ENCODE peak calls at places on chromosomes 3 and 15, in four cellular contexts. One of them, this sample, is unnamed.

GRCh38 chr3:146466596-146466995 is 2.8 kb downstream of the PLSCR2 start:
- DNase-seq in testis: no peak
- DNase-seq in upper lobe of left lung: no peak
- DNase-seq in stomach: no peak
- DNase-seq in this sample: no peak

GRCh38 chr3:40229963-40230362 is 79.5 kb upstream of the EIF1B start:
- DNase-seq in testis: no peak
- DNase-seq in upper lobe of left lung: no peak
- DNase-seq in stomach: no peak
- DNase-seq in this sample: no peak

GRCh38 chr3:39146611-39147373 is 6.6 kb downstream of the CSRNP1 start:
- DNase-seq in testis: peak; percentile 64
- DNase-seq in upper lobe of left lung: peak; percentile 86
- DNase-seq in stomach: peak; percentile 79
- DNase-seq in this sample: peak; percentile 79

GRCh38 chr3:107846282-107846852 is 244.5 kb downstream of the CD47 start:
- DNase-seq in testis: peak; percentile 91
- DNase-seq in upper lobe of left lung: no peak
- DNase-seq in stomach: peak; percentile 82
- DNase-seq in this sample: peak; percentile 90

GRCh38 chr3:138724433-138724832 is 110.3 kb downstream of the PIK3CB start:
- DNase-seq in testis: no peak
- DNase-seq in upper lobe of left lung: no peak
- DNase-seq in stomach: no peak
- DNase-seq in this sample: no peak

GRCh38 chr3:52014613-52015012 is 18.9 kb upstream of the RPL29 start:
- DNase-seq in testis: no peak
- DNase-seq in upper lobe of left lung: no peak
- DNase-seq in stomach: no peak
- DNase-seq in this sample: no peak

GRCh38 chr3:175163686-175164085 is 304.6 kb downstream of the NAALADL2 start:
- DNase-seq in testis: no peak
- DNase-seq in upper lobe of left lung: no peak
- DNase-seq in stomach: no peak
- DNase-seq in this sample: no peak

GRCh38 chr15:89749951-89750559 is 994 bp downstream of the MESP1 start:
- DNase-seq in testis: peak; percentile 22
- DNase-seq in upper lobe of left lung: peak; percentile 68
- DNase-seq in stomach: peak; percentile 33
- DNase-seq in this sample: no peak

GRCh38 chr15:41018534-41018933 is 65.3 kb downstream of the CHAC1 start:
- DNase-seq in testis: peak; percentile 27
- DNase-seq in upper lobe of left lung: no peak
- DNase-seq in stomach: peak; percentile 40
- DNase-seq in this sample: no peak

GRCh38 chr3:79202471-79203143 is 565.2 kb downstream of the ROBO1 start:
- DNase-seq in testis: no peak
- DNase-seq in upper lobe of left lung: no peak
- DNase-seq in stomach: no peak
- DNase-seq in this sample: no peak

GRCh38 chr3:117622130-117622841 is 912.7 kb downstream of the TUSC7 start:
- DNase-seq in testis: no peak
- DNase-seq in upper lobe of left lung: no peak
- DNase-seq in stomach: no peak
- DNase-seq in this sample: no peak
- TF ChIP-seq POLR2A in testis: no peak
- TF ChIP-seq POLR2A in upper lobe of left lung: no peak
- TF ChIP-seq POLR2A in stomach: no peak
- TF ChIP-seq POLR2A in this sample: no peak

DNA sequence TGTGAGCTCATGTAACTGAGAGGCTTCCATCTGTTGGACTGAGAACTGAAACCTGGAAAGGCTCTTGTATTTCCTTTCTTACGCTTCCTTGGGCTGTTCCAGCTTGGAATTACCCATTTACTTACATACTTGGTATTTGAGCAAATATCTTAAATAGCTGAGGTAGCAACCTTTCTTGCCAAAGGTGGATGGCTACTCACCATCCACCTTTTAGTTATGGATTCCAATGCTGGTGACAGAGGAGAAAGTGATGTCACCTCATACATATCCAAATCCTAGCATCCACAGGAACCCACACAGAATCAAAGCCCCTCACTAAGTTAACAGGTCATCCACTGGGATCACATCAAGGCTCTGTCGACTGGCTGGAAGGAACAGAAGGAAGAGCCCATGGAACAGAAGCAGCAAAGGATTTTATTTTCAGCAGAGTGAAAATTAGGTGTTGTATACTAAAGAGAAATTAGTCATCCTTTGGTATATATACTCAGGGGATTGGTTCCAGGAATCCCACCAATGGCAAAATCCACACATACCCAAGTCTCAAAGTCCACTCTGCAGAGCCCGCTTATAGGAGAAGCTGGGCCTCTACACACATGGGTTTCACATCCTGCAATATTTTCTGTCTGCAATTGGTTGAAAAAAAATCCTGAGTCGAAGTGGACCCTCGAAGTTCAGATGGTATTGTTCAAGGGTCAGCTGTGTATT is 20.7 kb downstream of the VGLL4 start:
- DNase-seq in testis: no peak
- DNase-seq in upper lobe of left lung: no peak
- DNase-seq in stomach: no peak
- DNase-seq in this sample: no peak
- TF ChIP-seq POLR2A in testis: no peak
- TF ChIP-seq POLR2A in upper lobe of left lung: no peak
- TF ChIP-seq POLR2A in stomach: no peak
- TF ChIP-seq POLR2A in this sample: no peak

DNA sequence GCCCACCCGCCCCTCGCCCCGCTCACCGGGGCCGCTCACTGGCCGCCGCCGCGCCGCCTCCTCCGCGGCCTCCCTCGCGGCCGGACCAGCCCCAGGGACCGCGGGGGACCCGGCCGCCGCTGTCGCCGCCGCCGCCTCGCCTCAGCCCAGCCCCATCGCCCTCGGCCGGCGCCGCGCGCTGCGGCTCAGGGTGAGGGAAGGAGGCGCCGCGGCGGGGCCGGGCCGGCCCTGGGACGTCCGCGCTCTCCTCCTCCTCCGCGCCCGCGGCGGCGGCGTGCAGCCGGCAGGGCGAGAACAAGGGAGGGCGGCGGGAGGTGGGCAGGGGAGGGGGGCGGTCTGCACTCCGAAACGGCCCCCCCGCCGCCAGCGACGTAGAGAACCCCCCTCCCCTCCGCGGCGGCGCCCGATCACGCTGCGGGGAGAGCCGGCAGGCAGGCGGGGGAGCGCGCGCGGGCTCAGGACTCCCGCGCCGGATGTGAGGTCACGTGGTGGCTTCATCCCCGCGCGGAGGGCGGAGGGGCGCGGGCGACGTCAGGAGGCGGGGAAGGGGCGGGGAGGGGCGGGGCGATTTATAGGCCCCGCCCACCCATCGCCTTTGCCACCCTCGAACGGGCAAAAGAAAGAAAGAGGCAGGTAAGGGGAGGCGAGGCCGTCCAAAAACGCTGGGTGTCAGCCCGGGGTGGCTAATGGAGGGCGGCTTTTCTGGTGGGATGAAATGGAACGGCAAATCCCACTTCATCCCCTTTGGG is at the start of gene ATP13A3:
- DNase-seq in testis: peak; percentile 94
- DNase-seq in upper lobe of left lung: peak; percentile 98
- DNase-seq in stomach: peak; percentile 93
- DNase-seq in this sample: peak; percentile 77
- TF ChIP-seq POLR2A in testis: peak; percentile 59
- TF ChIP-seq POLR2A in upper lobe of left lung: no peak
- TF ChIP-seq POLR2A in stomach: no peak
- TF ChIP-seq POLR2A in this sample: peak; percentile 67

DNA sequence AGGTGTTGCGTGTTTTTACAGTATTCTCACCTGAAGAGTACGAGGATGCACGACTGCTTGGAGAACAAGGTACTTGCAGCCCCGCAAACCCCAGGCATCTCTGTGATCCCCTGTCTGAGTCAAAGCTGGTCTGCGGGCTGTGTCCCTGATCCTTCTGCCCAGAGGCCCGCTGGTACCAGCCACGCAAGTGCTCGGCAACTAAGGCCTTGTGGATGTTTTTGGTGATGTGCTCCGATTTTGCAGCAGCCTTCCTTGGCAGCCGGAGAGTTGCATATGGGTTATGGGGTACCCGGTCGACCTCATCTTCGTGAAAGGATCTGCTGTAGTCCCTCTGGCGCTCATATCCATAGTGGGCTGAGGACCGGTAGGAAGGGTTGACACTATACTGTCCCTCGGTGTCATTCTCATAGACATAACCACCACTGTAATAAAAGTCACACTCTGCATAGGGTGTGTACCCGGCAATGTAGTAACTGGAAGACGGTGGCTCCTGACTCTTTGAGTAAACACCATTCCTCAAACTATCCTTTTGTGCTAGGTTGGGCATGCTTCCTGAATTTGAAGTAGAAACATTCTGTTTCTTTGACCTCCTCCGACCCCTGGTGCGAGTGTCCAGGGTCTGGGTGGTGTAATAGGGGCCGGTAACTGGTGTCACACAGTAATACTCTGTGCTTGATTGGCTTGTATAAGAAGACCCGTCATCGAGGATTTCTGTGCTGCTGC is 58.6 kb upstream of the LMOD3 start:
- DNase-seq in testis: no peak
- DNase-seq in upper lobe of left lung: no peak
- DNase-seq in stomach: no peak
- DNase-seq in this sample: no peak
- TF ChIP-seq POLR2A in testis: no peak
- TF ChIP-seq POLR2A in upper lobe of left lung: no peak
- TF ChIP-seq POLR2A in stomach: no peak
- TF ChIP-seq POLR2A in this sample: no peak

DNA sequence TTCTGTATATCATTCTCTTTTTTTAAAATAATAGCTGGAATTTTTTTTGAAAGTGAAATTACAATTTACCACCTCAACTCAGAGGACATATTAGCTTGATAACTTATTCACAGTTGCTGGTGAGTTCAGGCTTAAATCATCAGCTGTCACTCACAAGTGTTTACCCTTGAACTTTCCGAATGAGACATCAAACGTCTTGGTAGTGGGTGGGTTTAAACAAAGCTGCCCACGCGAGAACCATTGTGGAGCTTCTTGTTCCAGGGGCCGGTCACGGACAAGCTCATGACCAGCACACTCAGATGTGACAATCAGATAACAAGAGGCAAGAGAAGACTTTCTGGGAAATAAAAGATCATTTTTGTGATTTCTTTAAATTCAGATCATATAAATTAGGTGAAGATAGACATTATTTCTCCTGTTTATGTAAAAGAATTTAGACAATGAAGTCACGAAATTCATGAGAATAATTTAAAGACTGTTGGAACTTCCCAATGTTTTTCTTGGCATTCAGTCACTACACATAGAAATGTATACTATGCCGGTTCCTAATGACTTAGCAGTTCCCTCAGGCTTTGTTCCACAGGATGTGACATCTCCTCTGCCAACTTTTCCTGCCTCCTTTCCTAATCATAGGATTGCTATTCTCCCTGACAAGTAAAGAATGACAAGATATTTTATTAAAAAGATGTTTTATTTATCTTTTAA is 29.3 kb downstream of the BTD start:
- DNase-seq in testis: no peak
- DNase-seq in upper lobe of left lung: no peak
- DNase-seq in stomach: no peak
- DNase-seq in this sample: no peak
- TF ChIP-seq POLR2A in testis: no peak
- TF ChIP-seq POLR2A in upper lobe of left lung: no peak
- TF ChIP-seq POLR2A in stomach: no peak
- TF ChIP-seq POLR2A in this sample: no peak

DNA sequence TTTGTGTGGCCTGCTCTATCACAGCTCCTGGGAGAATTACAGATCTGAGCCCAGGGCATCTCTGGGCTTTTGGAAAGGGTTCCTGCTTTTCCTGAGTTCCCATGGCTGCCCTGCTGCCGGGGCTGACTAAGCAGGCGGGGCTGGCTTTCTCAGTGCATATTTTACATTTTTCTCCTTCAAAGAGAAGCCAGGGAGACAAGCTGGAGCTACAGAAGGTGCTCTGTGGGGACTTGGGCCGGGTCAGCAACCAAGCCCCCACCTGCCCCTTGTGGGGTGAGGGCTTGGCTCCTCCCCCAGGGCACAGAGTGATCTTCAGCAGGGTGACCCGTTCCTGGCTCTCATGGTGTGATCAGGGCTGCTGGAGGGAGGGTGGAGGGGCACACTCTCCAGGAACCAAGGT is 17.4 kb downstream of the ABTB1 start:
- DNase-seq in testis: no peak
- DNase-seq in upper lobe of left lung: no peak
- DNase-seq in stomach: no peak
- DNase-seq in this sample: no peak
- TF ChIP-seq POLR2A in testis: no peak
- TF ChIP-seq POLR2A in upper lobe of left lung: no peak
- TF ChIP-seq POLR2A in stomach: no peak
- TF ChIP-seq POLR2A in this sample: no peak